ENCODE peak calls at places on chromosomes 11 and 22, in five cellular contexts. J is T-cell; I is AG04450; E is stimulated activated CD8-positive, alpha-beta memory T cell treated with anti-CD3 and anti-CD28 coated beads, Interleukin-2, amount 100 ng/mL, for 48 hours; T is sigmoid colon. X is an unnamed sample.

GRCh38 chr11:1836011-1836945 is 1.5 kb downstream of the SYT8 start:
- DNase-seq in J (no peak), I (no peak), E (no peak), T (no peak), X (no peak)

GRCh38 chr22:46614070-46614931 is 5.9 kb upstream of the GRAMD4 start:
- DNase-seq in J (peak), I (no peak), E (no peak), T (no peak), X (no peak)

GRCh38 chr11:61082931-61083531 is 19.3 kb upstream of the CD5 start:
- DNase-seq in J (no peak), I (no peak), E (no peak), T (no peak), X (no peak)

GRCh38 chr11:17164361-17165246 is 43.2 kb downstream of the PIK3C2A start:
- DNase-seq in J (no peak), I (no peak), E (no peak), T (no peak), X (no peak)

GRCh38 chr11:64218628-64219353 is 7.2 kb downstream of the TRPT1 start:
- DNase-seq in J (no peak), I (no peak), E (no peak), T (no peak), X (no peak)

GRCh38 chr11:106761745-106762144 is 256.5 kb downstream of the GUCY1A2 start:
- DNase-seq in J (no peak), I (no peak), E (no peak), T (no peak), X (no peak)

GRCh38 chr22:19841641-19842385 is 12.9 kb downstream of the GNB1L start:
- DNase-seq in J (no peak), I (no peak), E (no peak), T (peak), X (no peak)

GRCh38 chr11:116867619-116868018 is 30.2 kb upstream of the APOA1 start:
- DNase-seq in J (no peak), I (no peak), E (no peak), T (no peak), X (no peak)

GRCh38 chr11:8839957-8840945 is 70.7 kb upstream of the AKIP1 start:
- DNase-seq in J (no peak), I (no peak), E (peak), T (peak), X (no peak)

GRCh38 chr11:68632802-68633201 is 51.5 kb upstream of the GAL start:
- DNase-seq in J (peak), I (peak), E (peak), T (no peak), X (peak)

GRCh38 chr11:65436412-65437032 is 13.9 kb downstream of the NEAT1 start:
- DNase-seq in J (no peak), I (no peak), E (no peak), T (peak), X (no peak)

GRCh38 chr11:115893701-115894100 is 389.5 kb upstream of the CADM1 start:
- DNase-seq in J (no peak), I (no peak), E (no peak), T (no peak), X (no peak)

GRCh38 chr11:2899080-2899783 is 13.7 kb upstream of the CDKN1C start:
- DNase-seq in J (no peak), I (no peak), E (no peak), T (peak), X (no peak)

GRCh38 chr22:46758867-46759290 is 3.6 kb upstream of the TBC1D22A start:
- DNase-seq in J (no peak), I (peak), E (peak), T (no peak), X (no peak)

GRCh38 chr11:116843661-116844060 is 6.2 kb upstream of the APOA1 start:
- DNase-seq in J (no peak), I (no peak), E (no peak), T (no peak), X (no peak)

GRCh38 chr11:96259053-96259837 is 83.8 kb downstream of the MAML2 start:
- DNase-seq in J (no peak), I (no peak), E (no peak), T (no peak), X (no peak)

GRCh38 chr22:35510951-35511350 is 29.7 kb upstream of the RASD2 start:
- DNase-seq in J (no peak), I (no peak), E (no peak), T (no peak), X (no peak)

GRCh38 chr11:63768232-63769043 is at the start of gene ZFTA:
- DNase-seq in J (peak), I (no peak), E (peak), T (peak), X (no peak)

GRCh38 chr22:46328797-46329196 is 6.7 kb upstream of the TRMU start:
- DNase-seq in J (no peak), I (no peak), E (no peak), T (no peak), X (no peak)

GRCh38 chr11:125941241-125941605 is 4.6 kb upstream of the VSIG10L2 start:
- DNase-seq in J (no peak), I (no peak), E (no peak), T (peak), X (no peak)

GRCh38 chr11:60367896-60368295 is 10.4 kb upstream of the MS4A7 start:
- DNase-seq in J (no peak), I (no peak), E (no peak), T (no peak), X (no peak)

GRCh38 chr22:45997077-45997774 is 20.3 kb upstream of the WNT7B start:
- DNase-seq in J (no peak), I (peak), E (no peak), T (peak), X (peak)

GRCh38 chr22:20571531-20572007 is 64.2 kb downstream of the MED15 start:
- DNase-seq in J (peak), I (no peak), E (peak), T (no peak), X (no peak)

GRCh38 chr11:120136356-120136755 is 1.6 kb downstream of the TRIM29 start:
- DNase-seq in J (no peak), I (no peak), E (no peak), T (no peak), X (no peak)

GRCh38 chr22:39939830-39940229 is 20.4 kb upstream of the TMA7B start:
- DNase-seq in J (no peak), I (no peak), E (no peak), T (no peak), X (no peak)

GRCh38 chr22:18110194-18110943 is at the start of gene TUBA8:
- DNase-seq in J (no peak), I (no peak), E (no peak), T (no peak), X (no peak)

GRCh38 chr11:1934326-1935155 is 12.6 kb upstream of the MRPL23 start:
- DNase-seq in J (no peak), I (no peak), E (no peak), T (no peak), X (no peak)

GRCh38 chr11:2860636-2861035 is 24.9 kb downstream of the CDKN1C start:
- DNase-seq in J (no peak), I (no peak), E (peak), T (no peak), X (no peak)

GRCh38 chr11:96143016-96143670 is 199.9 kb downstream of the MAML2 start:
- DNase-seq in J (no peak), I (no peak), E (no peak), T (no peak), X (no peak)

GRCh38 chr22:46365166-46365624 is 29.7 kb downstream of the TRMU start:
- DNase-seq in J (no peak), I (no peak), E (no peak), T (no peak), X (no peak)

GRCh38 chr11:104700609-104701008 is 197.7 kb downstream of the CASP12 start:
- DNase-seq in J (no peak), I (peak), E (no peak), T (no peak), X (peak)

GRCh38 chr22:44580756-44581435 is 82.9 kb upstream of the RTL6 start:
- DNase-seq in J (no peak), I (no peak), E (no peak), T (peak), X (no peak)

GRCh38 chr11:117066959-117067358 is 31.3 kb downstream of the SIK3 start:
- DNase-seq in J (no peak), I (no peak), E (no peak), T (no peak), X (no peak)

GRCh38 chr22:28231423-28231822 is 312.4 kb upstream of the PITPNB start:
- DNase-seq in J (no peak), I (no peak), E (no peak), T (no peak), X (no peak)

GRCh38 chr22:30607300-30607930 is 441 bp downstream of the TCN2 start:
- DNase-seq in J (no peak), I (no peak), E (no peak), T (no peak), X (no peak)

GRCh38 chr11:11284481-11284880 is 68.6 kb downstream of the CSNK2A3 start:
- DNase-seq in J (no peak), I (no peak), E (no peak), T (peak), X (no peak)

GRCh38 chr22:44057411-44057987 is 33.4 kb downstream of the PARVB start:
- DNase-seq in J (no peak), I (no peak), E (no peak), T (peak), X (no peak)

GRCh38 chr11:124896821-124897391 is 759 bp downstream of the ROBO4 start:
- DNase-seq in J (no peak), I (no peak), E (no peak), T (peak), X (no peak)

X was measured in AG04449.